ENCODE peak calls at places on chromosomes 16 and 17, in five cellular contexts. J is AG04450, W is epithelial cell of esophagus, X is lower leg skin, O is uterus. Z is an unnamed sample.

GRCh38 chr16:89374393-89374948 is 115.9 kb downstream of the ANKRD11 start:
- DNase-seq in W (no peak), O (no peak), J (no peak), X (no peak), Z (no peak)

GRCh38 chr17:77563439-77564102 is 394.9 kb upstream of the TNRC6C start:
- DNase-seq in J (no peak), O (no peak), W (no peak), X (no peak), Z (no peak)

GRCh38 chr16:24896439-24896838 is 50.7 kb downstream of the SLC5A11 start:
- DNase-seq in O (no peak), J (no peak), X (no peak), W (no peak), Z (no peak)

GRCh38 chr16:22635345-22635744 is 124.7 kb downstream of the NPIPB5 start:
- DNase-seq in J (no peak), X (no peak), W (no peak), O (no peak), Z (no peak)

GRCh38 chr17:28723159-28723835 is 2.7 kb downstream of the TLCD1 start:
- DNase-seq in O (no peak), W (no peak), J (no peak), X (no peak), Z (no peak)

GRCh38 chr17:50943575-50943933 is 77.4 kb upstream of the TOB1 start:
- DNase-seq in W (no peak), J (no peak), X (no peak), O (peak; percentile 16), Z (no peak)

GRCh38 chr16:63361032-63361624 is 1324.9 kb upstream of the CDH8 start:
- DNase-seq in O (no peak), W (peak; percentile 64), X (no peak), J (peak; percentile 20), Z (no peak)

GRCh38 chr17:27627514-27627913 is 3.5 kb upstream of the LGALS9 start:
- DNase-seq in O (no peak), X (no peak), W (no peak), J (no peak), Z (no peak)

GRCh38 chr17:79026345-79027273 is 2.6 kb downstream of the C1QTNF1 start:
- DNase-seq in X (no peak), O (no peak), W (peak; percentile 60), J (no peak), Z (no peak)

GRCh38 chr16:89711601-89712475 is 8.9 kb downstream of the VPS9D1 start:
- DNase-seq in J (no peak), O (no peak), W (peak; percentile 74), X (no peak), Z (no peak)

GRCh38 chr16:64012166-64012565 is 1109.7 kb downstream of the CDH11 start:
- DNase-seq in W (no peak), X (no peak), J (no peak), O (no peak), Z (peak; percentile 8)

GRCh38 chr17:77810536-77810935 is 148.0 kb upstream of the TNRC6C start:
- DNase-seq in O (peak; percentile 71), W (peak; percentile 13), X (peak; percentile 31), J (no peak), Z (no peak)

GRCh38 chr16:3068486-3068885 is 3.0 kb downstream of the IL32 start:
- DNase-seq in X (no peak), J (no peak), W (no peak), O (no peak), Z (no peak)

GRCh38 chr17:53217311-53217710 is 605.4 kb upstream of the KIF2B start:
- DNase-seq in X (no peak), J (no peak), O (no peak), W (no peak), Z (no peak)

GRCh38 chr17:30808785-30809286 is 15.7 kb downstream of the CRLF3 start:
- DNase-seq in W (no peak), X (no peak), J (no peak), O (no peak), Z (no peak)

GRCh38 chr16:31201511-31202401 is 804 bp downstream of the PYCARD start:
- DNase-seq in O (no peak), J (no peak), X (no peak), W (peak; percentile 58), Z (no peak)

DNA sequence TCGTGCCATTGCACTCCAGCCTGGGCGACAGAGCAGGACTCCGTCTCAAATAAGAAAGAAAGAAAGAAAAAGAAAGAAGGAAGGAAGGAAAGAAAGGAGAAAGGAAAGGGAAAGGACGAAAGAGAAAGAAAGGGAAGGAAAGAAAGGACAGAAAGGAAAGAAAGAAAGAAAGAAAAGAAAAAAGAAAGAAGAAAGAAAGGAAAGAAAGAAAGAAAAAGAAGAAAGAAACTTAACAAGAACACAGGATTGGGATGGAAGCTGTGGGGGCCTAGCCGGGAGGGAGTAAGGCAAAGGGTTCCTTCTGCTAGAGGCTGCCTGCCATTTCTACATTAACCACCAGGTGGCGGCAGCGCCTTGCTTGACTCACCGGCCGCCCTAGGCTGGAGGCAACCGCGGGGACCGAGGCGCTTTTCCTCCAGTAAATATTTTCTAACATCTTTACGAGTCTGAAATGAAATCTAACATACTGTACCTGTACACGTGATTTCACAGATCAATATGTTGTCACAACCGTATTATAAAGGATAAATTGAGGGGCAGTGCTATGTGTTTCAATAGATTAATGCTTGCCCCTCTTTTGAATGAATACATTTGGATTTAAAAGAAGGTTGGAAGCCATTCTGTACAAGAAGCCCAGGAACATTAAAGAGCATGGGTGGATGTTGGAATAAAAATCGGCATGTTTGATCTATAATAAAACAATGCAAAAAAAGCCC is 6.1 kb downstream of the GJD3 start:
- DNase-seq in O (peak; percentile 90), W (peak; percentile 84), J (peak; percentile 67), X (peak; percentile 86), Z (peak; percentile 41)
- H3K4me3 ChIP-seq in O (no peak overlapping the region), W (no peak overlapping the region), J (no peak overlapping the region), X (no peak overlapping the region), Z (no peak overlapping the region)

GRCh38 chr16:55642611-55643010 is 13.2 kb upstream of the SLC6A2 start:
- DNase-seq in J (no peak), X (no peak), O (no peak), W (no peak), Z (no peak)

GRCh38 chr16:55643161-55643970 is 12.4 kb upstream of the SLC6A2 start:
- DNase-seq in X (no peak), O (no peak), W (peak; percentile 23), J (no peak), Z (no peak)

GRCh38 chr16:55645986-55646385 is 9.8 kb upstream of the SLC6A2 start:
- DNase-seq in W (no peak), O (no peak), J (no peak), X (no peak), Z (no peak)

GRCh38 chr16:55647798-55648197 is 8.0 kb upstream of the SLC6A2 start:
- DNase-seq in X (no peak), J (no peak), O (no peak), W (no peak), Z (no peak)

DNA sequence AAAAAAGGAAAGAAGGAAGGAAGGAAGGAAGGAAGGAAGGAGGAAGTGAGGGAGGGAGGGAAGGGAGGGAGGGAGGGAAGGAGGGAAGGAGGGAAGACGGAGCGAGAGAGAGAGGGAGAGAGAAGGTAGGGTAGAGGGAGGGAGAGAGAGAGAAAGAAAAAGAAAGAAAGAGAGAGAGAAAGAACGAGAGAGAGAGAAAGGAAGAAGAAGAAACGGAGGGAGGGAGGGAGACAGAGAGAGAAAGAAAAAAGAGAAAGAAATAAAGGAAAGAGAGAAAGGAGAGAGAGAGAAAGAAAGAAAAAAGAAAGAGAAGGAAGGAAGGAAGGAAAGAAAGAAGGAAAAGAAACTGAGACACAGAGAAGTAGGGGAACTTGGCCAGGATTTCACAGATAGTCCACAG is 8.4 kb upstream of the SLC6A2 start:
- DNase-seq in O (no peak), W (no peak), X (no peak), J (no peak), Z (no peak)
- H3K4me3 ChIP-seq in O (no peak overlapping the region), W (no peak overlapping the region), X (no peak overlapping the region), J (no peak overlapping the region), Z (no peak overlapping the region)

DNA sequence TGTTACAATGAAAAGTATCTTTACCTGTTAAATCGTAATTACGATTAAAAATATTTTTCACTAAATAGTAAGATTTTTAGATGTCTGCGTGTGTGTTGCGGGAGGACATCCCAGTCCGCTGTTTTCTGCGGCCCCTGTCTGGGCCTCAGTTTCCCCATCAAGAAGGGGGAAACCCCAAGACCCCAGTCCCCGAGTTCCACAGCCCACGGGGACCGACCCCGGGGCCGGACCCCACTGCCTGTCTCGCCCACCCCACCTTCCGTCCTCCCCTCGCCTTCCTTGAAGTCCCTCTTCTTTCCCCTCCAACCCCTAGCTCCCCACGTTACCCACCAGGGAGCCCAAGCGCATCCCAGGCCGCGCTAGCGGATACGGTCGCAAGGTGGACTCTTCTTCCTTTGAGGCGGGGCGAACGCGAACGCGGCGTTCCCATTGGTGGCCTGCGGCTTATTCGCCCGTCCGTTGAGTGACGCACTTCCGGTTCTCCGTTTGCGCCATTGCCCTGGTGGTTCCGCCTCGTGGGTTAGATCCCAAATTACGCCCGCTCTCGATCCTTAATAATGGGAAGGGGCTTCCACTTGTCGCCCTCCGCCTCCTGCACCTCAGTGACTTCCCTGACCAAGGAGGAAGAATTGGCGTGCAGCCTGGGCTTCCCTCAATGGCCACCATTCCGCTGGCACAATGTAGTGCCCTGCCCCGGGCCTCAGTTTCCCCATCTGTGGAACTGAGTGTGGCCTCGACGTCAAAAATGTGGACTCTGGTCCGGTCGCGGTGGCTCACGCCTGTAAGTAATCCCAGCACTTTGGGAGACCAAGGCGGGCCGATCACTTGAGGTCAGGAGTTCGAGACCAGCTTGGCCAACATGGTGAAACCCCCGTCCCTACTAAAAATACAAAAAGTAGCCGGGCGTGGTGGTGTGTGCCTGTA is at the start of gene NSMCE1:
- DNase-seq in J (peak; percentile 87), W (peak; percentile 94), X (peak; percentile 97), O (peak; percentile 98), Z (peak; percentile 73)
- H3K4me3 ChIP-seq in J (peak within 1 kb of the TSS; percentile 86), W (peak within 1 kb of the TSS; percentile 95), X (peak within 1 kb of the TSS; percentile 71), O (peak within 1 kb of the TSS; percentile 96), Z (peak within 1 kb of the TSS; percentile 96)

GRCh38 chr16:12093902-12094301 is 117.4 kb downstream of the SNX29 start:
- DNase-seq in O (no peak), X (no peak), W (no peak), J (no peak), Z (no peak)

GRCh38 chr16:12096828-12097522 is 120.4 kb downstream of the SNX29 start:
- DNase-seq in O (no peak), W (no peak), X (no peak), J (no peak), Z (no peak)

GRCh38 chr16:12096162-12096781 is 119.7 kb downstream of the SNX29 start:
- DNase-seq in J (no peak), O (no peak), X (no peak), W (peak; percentile 24), Z (no peak)

GRCh38 chr16:12094537-12095265 is 118.2 kb downstream of the SNX29 start:
- DNase-seq in J (no peak), O (no peak), X (no peak), W (no peak), Z (no peak)

DNA sequence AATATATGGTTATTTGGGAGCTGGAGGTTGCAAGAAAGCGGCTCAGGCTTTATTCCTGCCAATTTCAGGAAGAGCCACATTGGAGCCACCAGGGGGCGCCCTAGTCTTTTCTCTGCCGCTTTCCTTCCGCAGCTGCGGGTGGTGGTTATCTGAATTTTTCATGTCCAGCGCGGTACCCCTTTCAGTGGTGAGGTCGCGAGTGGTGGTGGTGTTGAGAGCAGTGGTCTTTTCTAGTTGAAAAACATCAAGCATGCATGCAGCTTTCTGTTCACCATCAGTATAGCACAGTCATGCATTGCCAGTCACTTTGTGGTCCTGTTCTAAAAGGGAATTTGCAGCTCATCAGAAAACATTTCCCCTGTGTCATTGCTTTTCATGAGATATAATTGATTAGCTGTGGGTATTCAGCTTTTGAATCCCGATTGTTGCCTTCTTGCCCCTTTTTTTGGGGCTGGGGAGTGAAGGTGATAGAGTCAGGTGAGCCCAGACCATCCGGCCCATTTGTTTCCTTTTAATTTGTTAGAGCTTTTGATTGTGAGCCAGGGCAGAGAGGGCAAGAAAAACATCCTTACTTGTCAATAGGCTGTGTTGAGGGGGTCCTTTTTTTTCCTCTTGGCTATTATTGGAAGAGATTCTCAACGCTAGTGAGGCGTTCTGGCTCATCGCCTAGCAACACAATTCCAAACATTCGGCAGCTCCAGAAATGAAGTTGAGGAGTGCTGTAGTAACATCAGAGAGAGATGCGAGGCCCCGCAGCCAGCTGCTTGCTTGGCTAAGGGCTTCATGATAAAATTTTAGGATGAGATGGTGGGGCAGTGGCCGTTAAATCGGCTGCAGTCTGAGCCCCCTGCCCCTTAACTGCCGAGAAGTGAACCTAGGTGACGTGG is 119.0 kb downstream of the SNX29 start:
- DNase-seq in J (peak; percentile 30), W (peak; percentile 49), O (peak; percentile 63), X (peak; percentile 40), Z (no peak)
- H3K4me3 ChIP-seq in J (no peak overlapping the region), W (no peak overlapping the region), O (no peak overlapping the region), X (no peak overlapping the region), Z (no peak overlapping the region)